ENCODE peak calls at places on chromosomes 3 and 15, in six cellular contexts. Y is fibroblast of lung; D is PC-3; E is pancreas; V is tibial nerve; A is CD4-positive, CD25-positive, alpha-beta regulatory T cell. K is an unnamed sample.

GRCh38 chr15:66673410-66674322 is 28.4 kb upstream of the SMAD6 start:
- DNase-seq in Y (no peak), D (no peak), E (no peak), V (no peak), A (no peak), K (peak; percentile 64)

GRCh38 chr3:188041193-188041592 is 112.8 kb upstream of the LPP start:
- DNase-seq in Y (no peak), D (no peak), E (no peak), V (no peak), A (no peak), K (no peak)

GRCh38 chr15:41695750-41696436 is 35.7 kb downstream of the MGA start:
- DNase-seq in Y (peak; percentile 71), D (peak; percentile 68), E (no peak), V (peak; percentile 11), A (peak; percentile 23), K (peak; percentile 43)

GRCh38 chr3:187742351-187743171 is 2.7 kb downstream of the BCL6 start:
- DNase-seq in Y (peak; percentile 63), D (peak; percentile 70), E (no peak), V (peak; percentile 66), A (no peak), K (peak; percentile 72)

GRCh38 chr3:88150371-88150770 is 612 bp downstream of the C3orf38 start:
- DNase-seq in Y (no peak), D (no peak), E (no peak), V (no peak), A (no peak), K (no peak)

GRCh38 chr3:149501524-149501923 is 27.0 kb downstream of the TM4SF4 start:
- DNase-seq in Y (peak; percentile 57), D (peak; percentile 42), E (no peak), V (no peak), A (no peak), K (no peak)

GRCh38 chr3:52829906-52830463 is 487 bp downstream of the ITIH4 start:
- DNase-seq in Y (no peak), D (peak; percentile 17), E (peak; percentile 43), V (no peak), A (no peak), K (no peak)

GRCh38 chr15:29942548-29942947 is 120.3 kb upstream of the TJP1 start:
- DNase-seq in Y (no peak), D (no peak), E (no peak), V (no peak), A (no peak), K (no peak)

GRCh38 chr3:104190681-104191080 is 1176.0 kb upstream of the ALCAM start:
- DNase-seq in Y (no peak), D (no peak), E (no peak), V (no peak), A (no peak), K (no peak)

GRCh38 chr3:173993299-173993698 is 595.8 kb downstream of the NLGN1 start:
- DNase-seq in Y (peak; percentile 60), D (peak; percentile 45), E (no peak), V (no peak), A (no peak), K (no peak)

GRCh38 chr15:58545307-58546065 is 113.7 kb downstream of the LIPC start:
- DNase-seq in Y (no peak), D (no peak), E (no peak), V (no peak), A (no peak), K (peak; percentile 78)

GRCh38 chr3:5194801-5195509 is 7.4 kb downstream of the EDEM1 start:
- DNase-seq in Y (peak; percentile 62), D (peak; percentile 95), E (no peak), V (peak; percentile 34), A (peak; percentile 60), K (peak; percentile 58)

GRCh38 chr15:85704720-85705119 is 90.0 kb downstream of the KLHL25 start:
- DNase-seq in Y (no peak), D (no peak), E (no peak), V (no peak), A (no peak), K (no peak)
- H3K27ac ChIP-seq in Y (no peak overlapping the region), D (no peak overlapping the region), E (no peak overlapping the region), V (peak overlapping the region; percentile 93), A (peak overlapping the region; percentile 87), K (peak overlapping the region; percentile 41)

GRCh38 chr15:60375255-60375809 is 22.5 kb downstream of the ANXA2 start:
- DNase-seq in Y (no peak), D (no peak), E (no peak), V (no peak), A (no peak), K (no peak)
- H3K4me1 ChIP-seq in Y (peaks cover 59% of the 10 kb centered on the region), D (peaks cover 91% of the 10 kb centered on the region), E (peaks cover 23% of the 10 kb centered on the region), V (peaks cover 58% of the 10 kb centered on the region), A (no peaks in the 10 kb centered on the region), K (no peaks in the 10 kb centered on the region)

GRCh38 chr3:133825969-133826727 is 20.5 kb downstream of the SRPRB start:
- DNase-seq in Y (no peak), D (no peak), E (no peak), V (no peak), A (no peak), K (no peak)

GRCh38 chr3:133820129-133820528 is 14.5 kb downstream of the SRPRB start:
- DNase-seq in Y (no peak), D (no peak), E (no peak), V (no peak), A (no peak), K (no peak)

GRCh38 chr3:133824961-133825485 is 19.4 kb downstream of the SRPRB start:
- DNase-seq in Y (no peak), D (no peak), E (no peak), V (no peak), A (no peak), K (no peak)

GRCh38 chr3:133821767-133822638 is 16.4 kb downstream of the SRPRB start:
- DNase-seq in Y (peak; percentile 77), D (peak; percentile 66), E (peak; percentile 87), V (peak; percentile 60), A (no peak), K (no peak)

GRCh38 chr3:133820889-133821675 is 15.5 kb downstream of the SRPRB start:
- DNase-seq in Y (no peak), D (no peak), E (no peak), V (no peak), A (no peak), K (no peak)
- H3K4me3 ChIP-seq in Y (no peak overlapping the region), D (no peak overlapping the region), E (no peak overlapping the region), V (no peak overlapping the region), A (no peak overlapping the region), K (no peak overlapping the region)

DNA sequence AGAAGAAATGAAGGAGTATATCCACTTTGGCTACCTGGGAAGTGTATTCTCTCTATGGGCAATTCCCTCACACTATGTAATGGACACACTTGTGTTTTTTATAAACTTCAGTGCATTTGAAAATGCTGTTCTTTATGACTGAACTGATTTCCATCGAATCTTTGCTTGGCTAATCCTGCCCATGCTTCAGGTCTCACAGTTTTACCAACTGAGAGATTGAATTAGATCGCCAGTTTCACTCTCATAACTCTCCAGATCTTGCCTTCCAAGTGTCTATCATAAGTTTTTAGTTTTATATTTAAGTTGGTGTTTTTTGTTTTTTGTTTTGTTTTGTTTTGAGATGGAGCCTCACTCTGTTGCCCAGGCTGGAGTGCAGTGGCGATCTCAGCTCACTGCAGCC is 73.5 kb upstream of the MBNL1 start:
- DNase-seq in Y (no peak), D (no peak), E (no peak), V (no peak), A (no peak), K (no peak)
- H3K27ac ChIP-seq in Y (no peak overlapping the region), D (no peak overlapping the region), E (no peak overlapping the region), V (no peak overlapping the region), A (peak overlapping the region; percentile 86), K (peak overlapping the region; percentile 88)

GRCh38 chr3:184339016-184339415 is 1.6 kb downstream of the FAM131A start:
- DNase-seq in Y (no peak), D (no peak), E (no peak), V (no peak), A (no peak), K (no peak)
- H3K4me1 ChIP-seq in Y (peaks cover 27% of the 10 kb centered on the region), D (peaks cover 31% of the 10 kb centered on the region), E (peaks cover 11% of the 10 kb centered on the region), V (peaks cover 22% of the 10 kb centered on the region), A (peaks cover 29% of the 10 kb centered on the region), K (peaks cover 26% of the 10 kb centered on the region)

DNA sequence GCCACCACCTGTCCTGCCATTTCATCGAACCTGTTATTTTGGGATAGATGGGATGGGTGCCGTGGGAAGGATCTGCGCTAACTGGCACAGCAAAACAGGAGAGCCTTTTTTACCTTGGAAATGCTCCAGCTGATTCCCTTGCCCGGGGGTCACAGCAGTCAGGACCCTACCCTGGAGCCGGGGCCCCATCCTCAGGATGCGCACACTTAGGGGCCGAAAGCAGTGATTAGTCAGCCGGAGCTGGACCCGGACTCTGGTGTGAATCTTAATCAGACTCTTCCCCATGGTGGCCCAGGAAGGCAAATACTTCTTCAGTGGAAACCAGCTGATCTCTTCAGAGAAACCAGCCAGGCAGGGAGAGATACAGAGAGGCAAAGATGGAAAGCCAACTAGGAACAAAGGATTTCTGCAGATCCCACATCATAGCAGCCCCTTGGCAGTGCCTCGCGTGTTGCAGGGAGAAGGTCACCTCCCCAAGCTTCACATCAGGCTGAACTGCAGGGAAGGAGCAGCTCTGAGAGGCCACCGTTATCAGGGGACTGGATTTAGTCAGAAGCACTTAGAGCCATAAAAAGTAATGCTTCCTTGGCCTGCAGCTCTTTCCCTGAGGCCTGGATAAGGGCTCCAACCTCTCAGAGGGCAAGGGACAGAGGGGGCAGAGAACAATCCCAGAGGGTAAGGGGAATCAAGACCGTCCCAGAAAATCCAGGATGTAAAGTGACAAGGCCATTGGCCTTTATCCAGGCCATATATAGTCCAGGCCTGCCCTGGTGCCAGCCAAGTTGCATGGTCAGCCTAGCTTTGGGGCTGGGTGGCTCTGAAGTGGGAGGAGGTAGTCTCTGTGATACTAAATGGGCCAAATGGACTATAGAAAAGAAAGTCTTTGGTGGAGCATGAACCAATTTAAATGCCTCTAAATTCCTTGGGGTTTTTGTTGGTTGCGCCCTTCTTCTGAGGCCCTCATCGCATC is 52.9 kb downstream of the WDR76 start:
- DNase-seq in Y (no peak), D (no peak), E (no peak), V (no peak), A (no peak), K (no peak)
- H3K4me3 ChIP-seq in Y (no peak overlapping the region), D (no peak overlapping the region), E (no peak overlapping the region), V (no peak overlapping the region), A (no peak overlapping the region), K (no peak overlapping the region)

DNA sequence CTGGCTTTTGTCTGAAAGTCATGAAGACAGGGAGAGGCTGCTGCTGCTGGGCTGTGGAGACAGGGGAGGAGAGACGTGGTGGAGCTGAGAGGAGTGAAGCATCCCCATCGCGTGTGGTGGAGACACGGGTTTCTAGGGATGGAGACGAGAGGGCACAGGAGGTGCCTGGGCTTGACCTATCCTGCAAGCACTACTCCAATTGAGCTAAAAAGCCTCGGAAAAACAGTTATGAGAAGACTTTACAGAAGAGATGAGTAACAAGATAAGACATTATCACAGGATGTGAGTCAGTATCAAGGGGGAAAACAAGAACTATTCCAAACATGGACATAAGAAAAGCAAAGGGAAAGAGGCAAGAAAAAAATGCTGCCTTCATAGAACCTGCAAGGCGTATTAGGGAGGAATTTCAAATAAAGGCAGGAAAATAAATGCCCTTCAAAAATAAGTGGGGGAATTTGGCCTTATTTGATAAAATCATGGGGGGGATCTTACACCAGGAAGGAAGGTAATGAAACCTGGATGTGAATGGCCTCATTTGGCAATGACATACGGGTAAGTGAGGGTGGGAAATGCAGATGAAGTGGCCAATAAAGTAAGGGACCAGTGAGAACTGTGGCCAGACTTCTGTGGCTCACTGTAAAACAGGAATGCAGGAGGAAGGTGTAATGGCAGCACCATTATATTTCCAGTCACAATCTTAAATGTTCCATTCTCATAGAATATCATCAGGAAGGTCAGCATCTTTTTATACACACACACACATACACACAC is 97.9 kb downstream of the PLD1 start:
- DNase-seq in Y (peak; percentile 17), D (no peak), E (no peak), V (no peak), A (no peak), K (no peak)
- H3K27ac ChIP-seq in Y (no peak overlapping the region), D (no peak overlapping the region), E (no peak overlapping the region), V (no peak overlapping the region), A (no peak overlapping the region), K (no peak overlapping the region)